ENCODE peak calls at places on chromosomes 5 and 9, in eight cellular contexts. J is mucosa of descending colon, V is fibroblast of lung, M is PC-9, E is epithelial cell of proximal tubule, N is upper lobe of left lung, I is IMR-90, Q is GM20000. L is an unnamed sample.

GRCh38 chr9:116213673-116214047 is 60.1 kb downstream of the PAPPA start:
- DNase-seq in N (no peak), V (peak; percentile 19), Q (no peak), J (no peak), I (no peak), E (no peak), M (no peak), L (no peak)

GRCh38 chr5:119808474-119808873 is 179.1 kb downstream of the FAM170A start:
- DNase-seq in I (no peak), M (no peak), J (no peak), Q (no peak), N (no peak), E (no peak), V (no peak), L (no peak)

GRCh38 chr5:137383909-137384308 is 115.2 kb downstream of the SPOCK1 start:
- DNase-seq in E (no peak), N (no peak), Q (no peak), I (no peak), M (no peak), V (no peak), J (no peak), L (no peak)

GRCh38 chr5:61790678-61791077 is 458.6 kb downstream of the ZSWIM6 start:
- DNase-seq in Q (peak; percentile 10), V (no peak), J (peak; percentile 32), N (no peak), I (no peak), E (no peak), M (no peak), L (peak; percentile 12)

GRCh38 chr5:172779968-172780350 is 9.0 kb upstream of the DUSP1 start:
- DNase-seq in V (no peak), N (no peak), M (no peak), I (no peak), E (no peak), J (peak; percentile 71), Q (no peak), L (no peak)

GRCh38 chr5:132101385-132101880 is 27.8 kb downstream of the CSF2 start:
- DNase-seq in E (no peak), J (no peak), I (no peak), M (no peak), V (no peak), Q (no peak), N (no peak), L (no peak)

GRCh38 chr9:124410321-124410913 is 4.8 kb downstream of the PSMB7 start:
- DNase-seq in N (no peak), M (no peak), E (no peak), Q (no peak), V (peak; percentile 51), J (no peak), I (no peak), L (no peak)

GRCh38 chr5:109876030-109876726 is 186.5 kb downstream of the MAN2A1 start:
- DNase-seq in Q (no peak), V (no peak), N (no peak), J (no peak), M (no peak), I (no peak), E (no peak), L (no peak)

GRCh38 chr9:29555452-29555851 is 1982.2 kb upstream of the C9orf72 start:
- DNase-seq in V (no peak), M (no peak), I (no peak), J (no peak), E (no peak), Q (no peak), N (no peak), L (no peak)

GRCh38 chr5:178249191-178249989 is 16.8 kb upstream of the PHYKPL start:
- DNase-seq in N (peak; percentile 57), V (peak; percentile 73), I (peak; percentile 48), E (no peak), J (no peak), M (no peak), Q (no peak), L (peak; percentile 79)

GRCh38 chr5:141757402-141757801 is 75.4 kb upstream of the ARAP3 start:
- DNase-seq in M (peak; percentile 64), E (no peak), N (no peak), I (peak; percentile 41), J (peak; percentile 37), Q (no peak), V (peak; percentile 29), L (no peak)
- TF ChIP-seq CTCF in M (peak; percentile 74), E (peak; percentile 76), N (peak; percentile 15), I (peak; percentile 55), J (no peak), Q (no peak), V (peak; percentile 47), L (no peak)

DNA sequence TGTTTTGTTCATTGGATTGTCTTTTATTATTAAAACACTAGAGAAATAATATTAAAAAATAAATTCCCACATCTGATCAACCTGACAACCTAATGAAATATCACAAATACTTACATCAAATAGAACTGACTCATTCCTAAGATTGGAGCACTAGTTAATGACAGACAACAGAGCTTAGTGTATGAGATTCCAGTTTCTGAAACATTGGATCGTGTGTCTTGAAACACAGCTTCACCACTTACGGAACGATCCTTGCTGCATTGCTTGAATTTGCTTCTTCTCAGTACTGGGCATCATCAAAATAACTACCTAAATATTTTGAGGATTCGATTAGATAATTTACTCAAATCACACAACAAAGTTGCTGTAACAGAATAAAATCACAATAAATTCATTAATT is 667.2 kb upstream of the CDH18 start:
- DNase-seq in I (no peak), J (no peak), Q (no peak), M (no peak), E (no peak), N (no peak), V (no peak), L (no peak)
- TF ChIP-seq CTCF in I (no peak), J (no peak), Q (no peak), M (no peak), E (no peak), N (no peak), V (no peak), L (no peak)

GRCh38 chr5:67493676-67494075 is 297.1 kb upstream of the CD180 start:
- DNase-seq in J (peak; percentile 69), M (peak; percentile 7), I (no peak), V (peak; percentile 37), E (no peak), N (peak; percentile 72), Q (peak; percentile 5), L (peak; percentile 9)
- TF ChIP-seq CTCF in J (no peak), M (no peak), I (no peak), V (peak; percentile 20), E (peak; percentile 57), N (no peak), Q (no peak), L (no peak)

GRCh38 chr5:72925336-72926010 is 30.4 kb upstream of the FCHO2 start:
- DNase-seq in J (no peak), M (no peak), I (no peak), E (no peak), N (no peak), Q (no peak), V (no peak), L (no peak)

GRCh38 chr5:72917371-72917776 is 38.5 kb upstream of the FCHO2 start:
- DNase-seq in Q (no peak), M (no peak), E (no peak), I (no peak), J (no peak), V (no peak), N (no peak), L (no peak)

GRCh38 chr5:72921886-72922285 is 34.0 kb upstream of the FCHO2 start:
- DNase-seq in N (no peak), J (no peak), V (no peak), I (no peak), Q (no peak), E (no peak), M (no peak), L (no peak)

GRCh38 chr5:72921103-72921502 is 34.7 kb upstream of the FCHO2 start:
- DNase-seq in N (no peak), J (no peak), V (no peak), M (no peak), I (no peak), Q (no peak), E (no peak), L (no peak)

DNA sequence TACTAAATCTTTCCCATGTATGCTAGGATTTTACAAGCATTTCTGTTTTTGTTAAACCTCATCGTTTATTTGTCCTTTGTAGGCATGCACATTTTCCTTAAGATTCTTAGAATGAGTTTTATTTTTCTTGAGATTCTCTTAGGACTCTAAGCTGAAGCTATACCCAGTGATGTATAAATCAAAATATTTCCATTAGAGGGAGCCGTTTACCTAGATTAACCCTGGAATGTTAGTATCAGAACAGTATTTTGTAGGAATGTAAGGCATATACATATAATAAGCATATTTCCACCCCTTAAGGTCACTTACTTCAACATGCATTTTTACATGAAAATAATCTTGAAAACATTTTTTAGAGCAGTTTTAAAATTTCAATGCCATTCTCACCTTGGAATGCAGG is 35.2 kb upstream of the FCHO2 start:
- DNase-seq in Q (no peak), E (peak; percentile 7), N (no peak), M (no peak), V (peak; percentile 58), I (peak; percentile 55), J (no peak), L (no peak)
- TF ChIP-seq CTCF in Q (no peak), E (peak; percentile 43), N (no peak), M (peak; percentile 69), V (peak; percentile 10), I (peak; percentile 56), J (no peak), L (peak; percentile 23)

L was measured in activated CD8-positive, alpha-beta T cell treated with anti-CD3 and anti-CD28 coated beads for 36 hours.